ENCODE peak calls at places on chromosomes 16 and 17, in seven cellular contexts. W, R, O, L, X, Q and M are unnamed samples.
A peak's percentile ranks its signal among the peaks of the same experiment; 100 is the strongest.

GRCh38 chr17:7836596-7837374 is 2.8 kb downstream of the KDM6B start:
- DNase-seq in L (peak; percentile 65), Q (peak; percentile 85), O (peak; percentile 79), R (peak; percentile 95), X (peak; percentile 98), W (peak; percentile 89), M (peak; percentile 73)

GRCh38 chr16:30473231-30474061 is 904 bp downstream of the ITGAL start:
- DNase-seq in R (no peak), Q (no peak), O (peak; percentile 80), W (no peak), L (no peak), X (no peak), M (no peak)

GRCh38 chr17:76004750-76005262 is 4.2 kb downstream of the CDK3 start:
- DNase-seq in O (no peak), L (no peak), R (no peak), Q (no peak), W (no peak), X (no peak), M (no peak)

GRCh38 chr16:54331241-54332002 is 44.8 kb upstream of the IRX3 start:
- DNase-seq in L (no peak), R (no peak), X (no peak), W (no peak), O (no peak), Q (no peak), M (no peak)

GRCh38 chr17:17750881-17751280 is 69.6 kb downstream of the RAI1 start:
- DNase-seq in X (no peak), Q (peak; percentile 58), O (peak; percentile 58), W (no peak), L (no peak), R (no peak), M (no peak)

GRCh38 chr16:21628772-21629171 is 23.6 kb downstream of the IGSF6 start:
- DNase-seq in W (no peak), O (no peak), X (peak; percentile 83), R (no peak), L (no peak), Q (no peak), M (no peak)

GRCh38 chr17:19263621-19264010 is 26.4 kb downstream of the EPN2 start:
- DNase-seq in W (no peak), X (peak; percentile 55), O (no peak), R (no peak), Q (no peak), L (peak; percentile 8), M (no peak)

GRCh38 chr17:44738214-44738906 is 20.4 kb upstream of the ADAM11 start:
- DNase-seq in R (no peak), Q (no peak), L (no peak), W (no peak), O (no peak), X (no peak), M (no peak)

GRCh38 chr16:85216522-85217375 is 104.5 kb upstream of the CIBAR2 start:
- DNase-seq in W (no peak), R (no peak), O (peak; percentile 6), X (no peak), Q (no peak), L (no peak), M (no peak)

GRCh38 chr16:67393111-67393789 is at the start of gene TPPP3:
- DNase-seq in L (peak; percentile 34), W (peak; percentile 78), R (peak; percentile 74), X (peak; percentile 78), Q (no peak), O (peak; percentile 55), M (peak; percentile 92)